ENCODE peak calls at places on chromosomes 4 and X, in seven cellular contexts. D is stomach, T is A673, K is Peyer's patch, X is heart left ventricle, Q is mucosa of descending colon, F is A549. M is an unnamed sample.

GRCh38 chrX:35339796-35340195 is 397.2 kb downstream of the FAM47B start:
- DNase-seq in D (no peak), T (no peak), K (no peak), X (no peak), Q (no peak), F (no peak), M (no peak)

GRCh38 chr4:72954811-72955210 is 114.7 kb downstream of the COX18 start:
- DNase-seq in D (no peak), T (no peak), K (no peak), X (no peak), Q (no peak), F (no peak), M (no peak)

GRCh38 chrX:41518127-41518840 is 71.1 kb downstream of the NYX start:
- DNase-seq in D (no peak), T (no peak), K (no peak), X (no peak), Q (no peak), F (no peak), M (no peak)

GRCh38 chr4:84501721-84502267 is 2.7 kb upstream of the NKX6-1 start:
- DNase-seq in D (no peak), T (no peak), K (no peak), X (no peak), Q (no peak), F (no peak), M (no peak)

GRCh38 chrX:48961585-48962091 is 4.2 kb upstream of the OTUD5 start:
- DNase-seq in D (no peak), T (no peak), K (peak; percentile 38), X (no peak), Q (no peak), F (no peak), M (no peak)

GRCh38 chrX:121114691-121115090 is 67.3 kb downstream of the GLUD2 start:
- DNase-seq in D (no peak), T (no peak), K (no peak), X (no peak), Q (no peak), F (no peak), M (no peak)

GRCh38 chrX:109872021-109872730 is 130.7 kb upstream of the TMEM164 start:
- DNase-seq in D (no peak), T (no peak), K (no peak), X (no peak), Q (no peak), F (no peak), M (no peak)

GRCh38 chr4:148447672-148448071 is 5.5 kb upstream of the NR3C2 start:
- DNase-seq in D (no peak), T (peak; percentile 64), K (no peak), X (no peak), Q (no peak), F (no peak), M (no peak)

GRCh38 chr4:148162554-148162953 is 279.7 kb downstream of the NR3C2 start:
- DNase-seq in D (no peak), T (no peak), K (no peak), X (no peak), Q (no peak), F (no peak), M (no peak)

GRCh38 chr4:151784676-151785075 is 23.9 kb upstream of the GATB start:
- DNase-seq in D (no peak), T (no peak), K (no peak), X (no peak), Q (no peak), F (no peak), M (no peak)

GRCh38 chr4:149218672-149219071 is 597.0 kb downstream of the IQCM start:
- DNase-seq in D (no peak), T (no peak), K (no peak), X (no peak), Q (no peak), F (no peak), M (no peak)

GRCh38 chr4:146978641-146979040 is 33.0 kb upstream of the TTC29 start:
- DNase-seq in D (no peak), T (no peak), K (no peak), X (no peak), Q (no peak), F (no peak), M (no peak)

GRCh38 chrX:252421-253291 is 28.5 kb upstream of the PLCXD1 start:
- DNase-seq in D (no peak), T (no peak), K (no peak), X (no peak), Q (peak; percentile 15), F (no peak), M (no peak)

GRCh38 chrX:21657318-21658151 is 595 bp downstream of the KLHL34 start:
- DNase-seq in D (no peak), T (no peak), K (no peak), X (no peak), Q (peak; percentile 49), F (no peak), M (no peak)
- H3K4me3 ChIP-seq in D (peak overlapping the region; percentile 33), T (no peak overlapping the region), K (peak overlapping the region; percentile 53), X (no peak overlapping the region), Q (no peak overlapping the region), F (no peak overlapping the region), M (no peak overlapping the region)

GRCh38 chr4:70915048-70915815 is 13.1 kb downstream of the MOB1B start:
- DNase-seq in D (no peak), T (no peak), K (no peak), X (no peak), Q (no peak), F (no peak), M (no peak)
- H3K9me3 ChIP-seq in D (no peaks in the 10 kb centered on the region), T (no peaks in the 10 kb centered on the region), K (no peaks in the 10 kb centered on the region), X (peaks cover 2% of the 10 kb centered on the region), Q (no peaks in the 10 kb centered on the region), F (no peaks in the 10 kb centered on the region), M (no peaks in the 10 kb centered on the region)

GRCh38 chrX:10617186-10617963 is 3.0 kb downstream of the MID1 start:
- DNase-seq in D (no peak), T (no peak), K (no peak), X (no peak), Q (no peak), F (no peak), M (peak; percentile 58)

GRCh38 chrX:10617964-10618342 is 2.4 kb downstream of the MID1 start:
- DNase-seq in D (peak; percentile 26), T (peak; percentile 22), K (no peak), X (no peak), Q (no peak), F (peak; percentile 52), M (peak; percentile 40)

GRCh38 chrX:10620121-10620699 is at the start of gene MID1:
- DNase-seq in D (peak; percentile 66), T (peak; percentile 82), K (peak; percentile 23), X (peak; percentile 68), Q (peak; percentile 69), F (peak; percentile 68), M (peak; percentile 93)

GRCh38 chrX:10618911-10619310 is 1.5 kb downstream of the MID1 start:
- DNase-seq in D (no peak), T (no peak), K (no peak), X (no peak), Q (no peak), F (no peak), M (peak; percentile 40)

GRCh38 chrX:10619311-10620015 is 922 bp downstream of the MID1 start:
- DNase-seq in D (no peak), T (peak; percentile 16), K (no peak), X (no peak), Q (no peak), F (no peak), M (no peak)
- H3K4me3 ChIP-seq in D (peak overlapping the region; percentile 57), T (peak overlapping the region; percentile 55), K (peak overlapping the region; percentile 71), X (peak overlapping the region; percentile 36), Q (peak overlapping the region; percentile 19), F (peak overlapping the region; percentile 68), M (peak overlapping the region; percentile 54)

GRCh38 chrX:47446971-47447370 is 36.1 kb downstream of the ZNF41 start:
- DNase-seq in D (no peak), T (no peak), K (no peak), X (no peak), Q (no peak), F (no peak), M (no peak)
- H3K9me3 ChIP-seq in D (peaks cover 71% of the 10 kb centered on the region), T (peaks cover 49% of the 10 kb centered on the region), K (peaks cover 11% of the 10 kb centered on the region), X (peaks cover 24% of the 10 kb centered on the region), Q (peaks cover 26% of the 10 kb centered on the region), F (peaks cover 71% of the 10 kb centered on the region), M (peaks cover 26% of the 10 kb centered on the region)